ENCODE peak calls at places on chromosome 6, in ten cellular contexts. Y is pons; T is HEK293T; H is stimulated activated CD4-positive, alpha-beta T cell treated with anti-CD3 and anti-CD28 coated beads, Interleukin-15, amount 100 ng/mL, for 1 hour; K is activated CD8-positive, alpha-beta memory T cell treated with anti-CD3 and anti-CD28 coated beads for 48 hours; U is GM13976; V is upper lobe of right lung; I is NCI-H446 treated with DMSO at 0.1 percent for 48 hours; M is AG09309; J is G401. D is an unnamed sample.

GRCh38 chr6:135522975-135523692 is 25.6 kb upstream of the AHI1 start:
- DNase-seq in Y (no peak), T (no peak), H (no peak), K (no peak), U (no peak), V (no peak), I (no peak), M (no peak), J (no peak), D (no peak)

GRCh38 chr6:163836916-163837660 is 422.6 kb downstream of the QKI start:
- DNase-seq in Y (peak), T (no peak), H (no peak), K (no peak), U (no peak), V (no peak), I (no peak), M (no peak), J (peak), D (no peak)

GRCh38 chr6:150270330-150271052 is 98.3 kb upstream of the IYD start:
- DNase-seq in Y (no peak), T (no peak), H (no peak), K (no peak), U (no peak), V (no peak), I (no peak), M (no peak), J (no peak), D (no peak)

GRCh38 chr6:25697537-25698340 is 45.7 kb downstream of the SCGN start:
- DNase-seq in Y (no peak), T (no peak), H (no peak), K (no peak), U (no peak), V (no peak), I (no peak), M (no peak), J (no peak), D (no peak)

GRCh38 chr6:137743493-137743892 is 123.6 kb upstream of the TNFAIP3 start:
- DNase-seq in Y (no peak), T (no peak), H (no peak), K (no peak), U (no peak), V (no peak), I (no peak), M (no peak), J (no peak), D (no peak)

GRCh38 chr6:9563996-9564395 is 850.9 kb downstream of the TFAP2A start:
- DNase-seq in Y (no peak), T (no peak), H (no peak), K (no peak), U (no peak), V (no peak), I (no peak), M (peak), J (no peak), D (no peak)

GRCh38 chr6:41372526-41373366 is 37.3 kb downstream of the NCR2 start:
- DNase-seq in Y (no peak), T (peak), H (no peak), K (no peak), U (peak), V (no peak), I (no peak), M (no peak), J (no peak), D (no peak)

GRCh38 chr6:91117550-91117949 is 530.7 kb upstream of the MAP3K7 start:
- DNase-seq in Y (no peak), T (no peak), H (no peak), K (no peak), U (no peak), V (no peak), I (no peak), M (no peak), J (no peak), D (no peak)

GRCh38 chr6:2848851-2849250 is 7.2 kb upstream of the SERPINB1 start:
- DNase-seq in Y (no peak), T (no peak), H (peak), K (no peak), U (no peak), V (no peak), I (no peak), M (no peak), J (no peak), D (no peak)

GRCh38 chr6:108581237-108581931 is 20.7 kb downstream of the FOXO3 start:
- DNase-seq in Y (no peak), T (no peak), H (no peak), K (no peak), U (no peak), V (no peak), I (no peak), M (no peak), J (no peak), D (no peak)

GRCh38 chr6:51996296-51996947 is 91.0 kb downstream of the PKHD1 start:
- DNase-seq in Y (no peak), T (no peak), H (no peak), K (no peak), U (peak), V (no peak), I (no peak), M (no peak), J (no peak), D (no peak)

GRCh38 chr6:2792330-2792729 is 27.1 kb downstream of the WRNIP1 start:
- DNase-seq in Y (no peak), T (no peak), H (no peak), K (no peak), U (no peak), V (no peak), I (no peak), M (no peak), J (no peak), D (no peak)

GRCh38 chr6:29762781-29763214 is 39.6 kb downstream of the HLA-F start:
- DNase-seq in Y (no peak), T (no peak), H (no peak), K (no peak), U (no peak), V (no peak), I (no peak), M (no peak), J (no peak), D (no peak)

GRCh38 chr6:49342410-49342809 is 120.6 kb downstream of the MMUT start:
- DNase-seq in Y (no peak), T (no peak), H (no peak), K (no peak), U (no peak), V (no peak), I (no peak), M (no peak), J (no peak), D (no peak)

GRCh38 chr6:166750125-166750793 is 123.2 kb upstream of the RPS6KA2 start:
- DNase-seq in Y (no peak), T (no peak), H (no peak), K (no peak), U (no peak), V (no peak), I (no peak), M (no peak), J (no peak), D (no peak)

GRCh38 chr6:36131517-36132220 is 1.4 kb downstream of the MAPK13 start:
- DNase-seq in Y (peak), T (no peak), H (no peak), K (peak), U (peak), V (peak), I (no peak), M (peak), J (no peak), D (no peak)

GRCh38 chr6:128463942-128464341 is 56.5 kb downstream of the PTPRK start:
- DNase-seq in Y (no peak), T (no peak), H (no peak), K (no peak), U (no peak), V (no peak), I (no peak), M (no peak), J (no peak), D (no peak)

GRCh38 chr6:89580997-89581666 is 57.4 kb downstream of the LYRM2 start:
- DNase-seq in Y (no peak), T (no peak), H (no peak), K (no peak), U (no peak), V (no peak), I (no peak), M (no peak), J (no peak), D (no peak)

GRCh38 chr6:53794073-53794719 is 609 bp upstream of the LRRC1 start:
- DNase-seq in Y (peak), T (peak), H (peak), K (peak), U (peak), V (peak), I (peak), M (peak), J (peak), D (peak)